ENCODE peak calls at places on chromosomes 3 and 15, in nine cellular contexts. C is Peyer's patch, U is body of pancreas, P is brain microvascular endothelial cell, S is epithelial cell of esophagus, G is GM23338, A is lower leg skin, E is left ventricle myocardium inferior, X is MM.1S. J is an unnamed sample.

GRCh38 chr3:62436785-62437184 is 63.4 kb upstream of the FEZF2 start:
- DNase-seq in C (no peak), U (no peak), P (no peak), S (no peak), G (no peak), A (no peak), E (no peak), X (no peak), J (no peak)

GRCh38 chr3:149288655-149289054 is 44.8 kb downstream of the TM4SF18 start:
- DNase-seq in C (no peak), U (no peak), P (no peak), S (no peak), G (no peak), A (no peak), E (no peak), X (no peak), J (no peak)

GRCh38 chr3:45858809-45859543 is 17.1 kb upstream of the LZTFL1 start:
- DNase-seq in C (no peak), U (no peak), P (no peak), S (no peak), G (no peak), A (no peak), E (no peak), X (no peak), J (no peak)

GRCh38 chr3:149417174-149417573 is 39.7 kb upstream of the TM4SF1 start:
- DNase-seq in C (no peak), U (no peak), P (no peak), S (no peak), G (no peak), A (no peak), E (no peak), X (peak), J (no peak)

GRCh38 chr3:112773864-112774263 is 72.8 kb downstream of the CD200R1L start:
- DNase-seq in C (peak), U (no peak), P (no peak), S (peak), G (no peak), A (no peak), E (no peak), X (peak), J (no peak)

GRCh38 chr3:127775398-127776109 is 46.8 kb downstream of the MGLL start:
- DNase-seq in C (no peak), U (no peak), P (peak), S (no peak), G (no peak), A (no peak), E (peak), X (no peak), J (peak)

GRCh38 chr3:126399756-126400155 is 5.0 kb downstream of the CFAP100 start:
- DNase-seq in C (no peak), U (no peak), P (no peak), S (no peak), G (no peak), A (no peak), E (no peak), X (no peak), J (no peak)

GRCh38 chr3:116440196-116440595 is 5.1 kb downstream of the LSAMP start:
- DNase-seq in C (no peak), U (no peak), P (peak), S (peak), G (no peak), A (no peak), E (no peak), X (no peak), J (peak)

GRCh38 chr3:180855364-180855763 is 57.1 kb upstream of the FXR1 start:
- DNase-seq in C (no peak), U (no peak), P (no peak), S (peak), G (peak), A (no peak), E (no peak), X (peak), J (peak)

GRCh38 chr3:65837604-65838003 is 201.1 kb downstream of the MAGI1 start:
- DNase-seq in C (no peak), U (no peak), P (no peak), S (no peak), G (no peak), A (no peak), E (no peak), X (no peak), J (no peak)

GRCh38 chr3:16236856-16237393 is 27.8 kb downstream of the DPH3 start:
- DNase-seq in C (no peak), U (no peak), P (no peak), S (peak), G (no peak), A (no peak), E (no peak), X (no peak), J (peak)

GRCh38 chr15:38631126-38632075 is 66.8 kb upstream of the RASGRP1 start:
- DNase-seq in C (no peak), U (no peak), P (no peak), S (no peak), G (no peak), A (no peak), E (no peak), X (no peak), J (no peak)

GRCh38 chr15:28147827-28148226 is 48.7 kb upstream of the OCA2 start:
- DNase-seq in C (no peak), U (no peak), P (peak), S (no peak), G (no peak), A (no peak), E (no peak), X (no peak), J (no peak)

GRCh38 chr3:104297617-104298016 is 1069.1 kb upstream of the ALCAM start:
- DNase-seq in C (no peak), U (no peak), P (no peak), S (peak), G (no peak), A (no peak), E (no peak), X (no peak), J (no peak)

GRCh38 chr15:80567721-80568157 is 127.4 kb upstream of the ABHD17C start:
- DNase-seq in C (peak), U (peak), P (peak), S (peak), G (peak), A (peak), E (no peak), X (peak), J (peak)

GRCh38 chr3:55974421-55974820 is 487.3 kb upstream of the WNT5A start:
- DNase-seq in C (no peak), U (no peak), P (no peak), S (no peak), G (no peak), A (no peak), E (no peak), X (no peak), J (no peak)

GRCh38 chr3:185583925-185584324 is 2.2 kb upstream of the SENP2 start:
- DNase-seq in C (no peak), U (no peak), P (no peak), S (no peak), G (peak), A (no peak), E (no peak), X (no peak), J (no peak)

GRCh38 chr3:162776137-162776536 is 1279.5 kb downstream of the OTOL1 start:
- DNase-seq in C (no peak), U (no peak), P (no peak), S (no peak), G (no peak), A (no peak), E (no peak), X (no peak), J (peak)

GRCh38 chr3:171854649-171855305 is 11.6 kb downstream of the TMEM212 start:
- DNase-seq in C (no peak), U (no peak), P (no peak), S (no peak), G (peak), A (no peak), E (no peak), X (no peak), J (no peak)

GRCh38 chr3:128784228-128784627 is 58.2 kb downstream of the RAB7A start:
- DNase-seq in C (no peak), U (no peak), P (no peak), S (peak), G (peak), A (no peak), E (peak), X (no peak), J (no peak)

GRCh38 chr3:64410226-64410625 is 185.0 kb upstream of the PRICKLE2 start:
- DNase-seq in C (no peak), U (no peak), P (no peak), S (no peak), G (no peak), A (no peak), E (no peak), X (no peak), J (no peak)

GRCh38 chr3:112327371-112327951 is 5.5 kb upstream of the CD200 start:
- DNase-seq in C (peak), U (peak), P (peak), S (peak), G (peak), A (no peak), E (no peak), X (peak), J (peak)

GRCh38 chr15:63905558-63906265 is 72.0 kb upstream of the HERC1 start:
- DNase-seq in C (no peak), U (no peak), P (no peak), S (no peak), G (no peak), A (no peak), E (no peak), X (no peak), J (peak)

GRCh38 chr3:157700405-157700804 is 197.2 kb upstream of the VEPH1 start:
- DNase-seq in C (no peak), U (no peak), P (no peak), S (peak), G (peak), A (no peak), E (no peak), X (peak), J (peak)

GRCh38 chr3:181913254-181913653 is 201.5 kb downstream of the SOX2 start:
- DNase-seq in C (no peak), U (no peak), P (no peak), S (peak), G (no peak), A (no peak), E (no peak), X (no peak), J (no peak)

GRCh38 chr3:189636048-189636447 is 4.9 kb downstream of the TP63 start:
- DNase-seq in C (no peak), U (no peak), P (no peak), S (no peak), G (peak), A (no peak), E (no peak), X (no peak), J (no peak)

GRCh38 chr3:98763076-98763475 is at the start of gene ST3GAL6:
- DNase-seq in C (peak), U (peak), P (peak), S (peak), G (no peak), A (peak), E (no peak), X (no peak), J (peak)

GRCh38 chr3:71129611-71130515 is 453.7 kb downstream of the FOXP1 start:
- DNase-seq in C (no peak), U (no peak), P (peak), S (no peak), G (peak), A (no peak), E (no peak), X (peak), J (peak)

GRCh38 chr3:186417791-186418190 is 55.8 kb upstream of the DGKG start:
- DNase-seq in C (no peak), U (no peak), P (peak), S (peak), G (no peak), A (no peak), E (no peak), X (no peak), J (peak)

GRCh38 chr3:40782086-40782721 is 257.4 kb downstream of the ZNF621 start:
- DNase-seq in C (no peak), U (peak), P (no peak), S (no peak), G (peak), A (no peak), E (no peak), X (no peak), J (peak)

GRCh38 chr15:35293353-35294130 is 208.4 kb upstream of the NANOGP8 start:
- DNase-seq in C (peak), U (no peak), P (peak), S (peak), G (peak), A (no peak), E (no peak), X (no peak), J (peak)

GRCh38 chr3:153285194-153285641 is 123.2 kb downstream of the RAP2B start:
- DNase-seq in C (no peak), U (peak), P (peak), S (peak), G (peak), A (no peak), E (no peak), X (no peak), J (peak)

GRCh38 chr3:22962244-22962643 is 240.9 kb upstream of the UBE2E2 start:
- DNase-seq in C (no peak), U (no peak), P (no peak), S (no peak), G (no peak), A (no peak), E (no peak), X (no peak), J (no peak)

GRCh38 chr3:54356299-54357037 is 234.1 kb downstream of the CACNA2D3 start:
- DNase-seq in C (no peak), U (peak), P (no peak), S (no peak), G (no peak), A (no peak), E (peak), X (no peak), J (peak)

GRCh38 chr3:175082631-175083030 is 223.5 kb downstream of the NAALADL2 start:
- DNase-seq in C (no peak), U (no peak), P (no peak), S (no peak), G (no peak), A (no peak), E (no peak), X (no peak), J (no peak)

GRCh38 chr3:143977326-143978262 is 6.0 kb downstream of the DIPK2A start:
- DNase-seq in C (no peak), U (no peak), P (no peak), S (no peak), G (no peak), A (no peak), E (no peak), X (peak), J (peak)

GRCh38 chr3:126488886-126489569 is 13.3 kb upstream of the ZXDC start:
- DNase-seq in C (no peak), U (no peak), P (no peak), S (no peak), G (no peak), A (no peak), E (no peak), X (no peak), J (no peak)

GRCh38 chr3:114595521-114596028 is 301.7 kb downstream of the TIGIT start:
- DNase-seq in C (no peak), U (no peak), P (no peak), S (no peak), G (no peak), A (no peak), E (no peak), X (no peak), J (no peak)

GRCh38 chr3:114596147-114596546 is 302.3 kb downstream of the TIGIT start:
- DNase-seq in C (no peak), U (no peak), P (no peak), S (no peak), G (no peak), A (no peak), E (no peak), X (no peak), J (no peak)

GRCh38 chr3:114600571-114600970 is 306.7 kb downstream of the TIGIT start:
- DNase-seq in C (no peak), U (no peak), P (no peak), S (no peak), G (no peak), A (no peak), E (no peak), X (no peak), J (no peak)

GRCh38 chr3:114597012-114597411 is 303.2 kb downstream of the TIGIT start:
- DNase-seq in C (no peak), U (no peak), P (no peak), S (no peak), G (peak), A (no peak), E (no peak), X (no peak), J (peak)
- TF ChIP-seq CTCF in C (no peak), U (no peak), P (peak), S (no peak), G (peak), A (no peak), E (peak), X (no peak), J (peak)

GRCh38 chr3:12719541-12719940 is 39.5 kb downstream of the TMEM40 start:
- DNase-seq in C (no peak), U (no peak), P (no peak), S (no peak), G (no peak), A (no peak), E (no peak), X (no peak), J (no peak)

GRCh38 chr3:12722205-12722604 is 36.9 kb downstream of the TMEM40 start:
- DNase-seq in C (peak), U (no peak), P (no peak), S (no peak), G (no peak), A (no peak), E (no peak), X (no peak), J (no peak)

GRCh38 chr3:12716605-12717121 is 42.4 kb downstream of the TMEM40 start:
- DNase-seq in C (no peak), U (no peak), P (peak), S (no peak), G (no peak), A (no peak), E (no peak), X (peak), J (peak)

GRCh38 chr3:12724794-12725193 is 34.3 kb downstream of the TMEM40 start:
- DNase-seq in C (no peak), U (no peak), P (no peak), S (no peak), G (no peak), A (no peak), E (no peak), X (no peak), J (no peak)

GRCh38 chr3:12719984-12720656 is 38.9 kb downstream of the TMEM40 start:
- DNase-seq in C (peak), U (peak), P (peak), S (peak), G (peak), A (peak), E (peak), X (peak), J (peak)
- H3K4me3 ChIP-seq in C (peak), U (no peak), P (peak), S (no peak), G (no peak), A (no peak), E (peak), X (peak), J (peak)

GRCh38 chr15:67613708-67614107 is 71.2 kb downstream of the MAP2K5 start:
- DNase-seq in C (no peak), U (no peak), P (no peak), S (no peak), G (peak), A (no peak), E (no peak), X (no peak), J (no peak)
- TF ChIP-seq CTCF in C (no peak), U (peak), P (peak), S (no peak), G (no peak), A (no peak), E (no peak), X (no peak), J (no peak)

DNA sequence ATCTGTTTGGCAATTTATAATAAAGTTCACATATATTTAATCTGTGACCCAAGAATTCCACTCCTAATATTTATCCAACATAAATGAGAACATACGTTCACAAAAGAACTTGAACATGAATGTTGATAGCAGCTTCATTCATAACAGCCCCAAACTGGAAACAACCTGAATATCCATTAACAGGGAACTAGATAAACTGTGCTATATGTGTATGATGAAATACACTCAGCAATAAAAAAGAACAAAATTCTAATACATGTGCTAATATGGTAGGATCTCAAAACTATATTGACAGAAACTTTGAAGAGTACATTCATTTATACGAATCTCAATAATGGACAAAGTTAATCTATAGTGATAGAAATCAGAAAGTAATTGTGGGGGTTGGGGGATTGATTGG is 5.1 kb upstream of the BHLHE40 start:
- DNase-seq in C (no peak), U (no peak), P (no peak), S (no peak), G (no peak), A (no peak), E (no peak), X (no peak), J (no peak)
- H3K4me3 ChIP-seq in C (no peak), U (no peak), P (no peak), S (no peak), G (no peak), A (no peak), E (no peak), X (no peak), J (no peak)

DNA sequence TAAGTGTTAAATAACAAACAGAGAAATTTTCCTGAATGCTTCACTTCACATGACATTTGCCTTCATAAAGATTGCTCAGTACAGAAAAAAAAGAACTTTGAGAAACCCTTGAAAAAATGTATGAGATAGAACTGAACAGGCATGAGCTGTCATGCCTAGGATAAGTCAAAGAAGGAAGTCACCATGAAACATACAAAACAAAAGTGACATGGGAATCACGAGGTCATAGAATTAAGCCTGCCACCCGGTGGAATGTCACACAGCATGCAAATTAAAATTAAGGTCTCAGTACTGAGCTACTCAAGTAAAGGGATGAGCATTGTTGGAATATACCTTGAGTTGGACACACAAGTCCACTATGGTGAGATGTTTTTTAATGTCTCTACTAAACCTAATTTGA is 652.5 kb upstream of the NECTIN3 start:
- DNase-seq in C (no peak), U (no peak), P (no peak), S (peak), G (peak), A (no peak), E (no peak), X (peak), J (peak)
- TF ChIP-seq CTCF in C (no peak), U (no peak), P (no peak), S (no peak), G (peak), A (no peak), E (no peak), X (no peak), J (no peak)

DNA sequence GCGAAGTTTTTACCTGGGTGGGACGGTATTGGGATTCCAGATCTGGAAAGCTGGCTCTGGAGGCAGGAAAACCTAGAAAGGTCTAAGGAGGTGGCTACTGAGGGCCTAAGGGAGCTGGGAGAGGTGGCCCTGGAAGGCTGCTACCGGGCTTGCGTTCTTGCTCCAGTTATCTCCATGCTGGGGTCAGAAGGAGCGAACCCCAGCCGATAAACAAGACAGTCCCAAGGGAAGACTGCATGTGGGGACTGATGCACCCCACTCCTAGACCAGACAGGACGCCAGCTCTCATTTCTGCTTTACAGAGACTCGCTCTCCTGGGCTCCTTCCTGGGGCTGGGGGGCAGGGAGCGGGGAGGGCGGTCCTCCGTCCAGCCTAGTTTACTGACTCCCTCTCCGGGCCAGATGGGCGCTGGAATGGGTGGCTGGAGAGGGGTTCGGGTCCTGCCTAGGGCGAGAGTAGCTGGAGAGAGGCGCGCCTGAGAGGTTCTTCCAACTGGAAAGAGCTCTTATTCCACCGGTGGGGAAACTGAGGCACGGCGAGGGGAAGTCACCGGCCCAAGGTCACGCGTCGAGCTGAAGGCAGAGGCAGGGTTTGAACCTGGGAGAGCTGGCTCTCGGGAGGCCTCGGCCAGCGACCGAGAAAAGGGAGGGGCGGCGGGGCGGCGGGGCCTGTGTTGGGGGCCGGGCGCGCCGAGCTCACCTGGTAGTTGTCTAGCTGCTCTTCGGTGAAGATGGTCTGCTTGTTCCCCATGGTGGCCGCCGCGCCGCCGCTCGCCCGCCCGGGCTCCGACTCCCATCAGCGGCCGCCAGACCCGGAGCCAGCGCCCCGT is 565 bp downstream of the CIB2 start:
- DNase-seq in C (peak), U (no peak), P (no peak), S (no peak), G (peak), A (no peak), E (no peak), X (peak), J (no peak)
- H3K4me3 ChIP-seq in C (peak), U (no peak), P (peak), S (peak), G (peak), A (no peak), E (peak), X (peak), J (peak)